ENCODE peak calls at places on chromosomes 16 and 17, in four cellular contexts. F, A, W and Q are unnamed samples.

GRCh38 chr17:7560172-7561027 is 1.3 kb upstream of the SENP3 start:
- DNase-seq in F (no peak), A (peak; percentile 82), W (peak; percentile 75), Q (no peak)

GRCh38 chr16:60642956-60643355 is 1393.3 kb downstream of the CDH8 start:
- DNase-seq in F (no peak), A (no peak), W (no peak), Q (no peak)

GRCh38 chr16:79609861-79610260 is 9.3 kb upstream of the MAF start:
- DNase-seq in F (no peak), A (no peak), W (no peak), Q (no peak)

GRCh38 chr17:82428546-82428945 is 10.2 kb upstream of the OGFOD3 start:
- DNase-seq in F (no peak), A (no peak), W (no peak), Q (no peak)

GRCh38 chr17:75679706-75680201 is 12.6 kb downstream of the SAP30BP start:
- DNase-seq in F (no peak), A (no peak), W (no peak), Q (no peak)

GRCh38 chr16:51553314-51553713 is 402.2 kb upstream of the SALL1 start:
- DNase-seq in F (no peak), A (no peak), W (no peak), Q (no peak)

GRCh38 chr16:81204794-81205680 is 33.5 kb upstream of the BCO1 start:
- DNase-seq in F (no peak), A (peak; percentile 9), W (peak; percentile 8), Q (peak; percentile 28)

GRCh38 chr17:73976676-73977521 is 226.6 kb upstream of the RPL38 start:
- DNase-seq in F (no peak), A (peak; percentile 76), W (no peak), Q (peak; percentile 90)

GRCh38 chr16:87310610-87311009 is 6.6 kb downstream of the C16orf95 start:
- DNase-seq in F (no peak), A (no peak), W (no peak), Q (no peak)

GRCh38 chr16:11399261-11399831 is 54.1 kb downstream of the RMI2 start:
- DNase-seq in F (no peak), A (no peak), W (no peak), Q (no peak)

GRCh38 chr17:21233581-21234337 is 19.5 kb downstream of the NATD1 start:
- DNase-seq in F (no peak), A (no peak), W (no peak), Q (no peak)

GRCh38 chr17:35283767-35284166 is 40.9 kb downstream of the SLFN5 start:
- DNase-seq in F (no peak), A (no peak), W (no peak), Q (no peak)

GRCh38 chr17:17236295-17237025 is 508 bp downstream of the FLCN start:
- DNase-seq in F (no peak), A (peak; percentile 15), W (no peak), Q (no peak)

GRCh38 chr16:86604436-86605220 is 26.3 kb downstream of the FOXL1 start:
- DNase-seq in F (no peak), A (no peak), W (peak; percentile 33), Q (no peak)

GRCh38 chr17:44546711-44547606 is 10.3 kb upstream of the FZD2 start:
- DNase-seq in F (no peak), A (no peak), W (no peak), Q (no peak)

GRCh38 chr17:44543905-44544523 is 13.3 kb upstream of the FZD2 start:
- DNase-seq in F (no peak), A (no peak), W (no peak), Q (no peak)

GRCh38 chr17:44540246-44541084 is 16.8 kb upstream of the FZD2 start:
- DNase-seq in F (no peak), A (no peak), W (no peak), Q (no peak)

GRCh38 chr17:44541884-44542581 is 15.3 kb upstream of the FZD2 start:
- DNase-seq in F (no peak), A (peak; percentile 77), W (no peak), Q (no peak)

DNA sequence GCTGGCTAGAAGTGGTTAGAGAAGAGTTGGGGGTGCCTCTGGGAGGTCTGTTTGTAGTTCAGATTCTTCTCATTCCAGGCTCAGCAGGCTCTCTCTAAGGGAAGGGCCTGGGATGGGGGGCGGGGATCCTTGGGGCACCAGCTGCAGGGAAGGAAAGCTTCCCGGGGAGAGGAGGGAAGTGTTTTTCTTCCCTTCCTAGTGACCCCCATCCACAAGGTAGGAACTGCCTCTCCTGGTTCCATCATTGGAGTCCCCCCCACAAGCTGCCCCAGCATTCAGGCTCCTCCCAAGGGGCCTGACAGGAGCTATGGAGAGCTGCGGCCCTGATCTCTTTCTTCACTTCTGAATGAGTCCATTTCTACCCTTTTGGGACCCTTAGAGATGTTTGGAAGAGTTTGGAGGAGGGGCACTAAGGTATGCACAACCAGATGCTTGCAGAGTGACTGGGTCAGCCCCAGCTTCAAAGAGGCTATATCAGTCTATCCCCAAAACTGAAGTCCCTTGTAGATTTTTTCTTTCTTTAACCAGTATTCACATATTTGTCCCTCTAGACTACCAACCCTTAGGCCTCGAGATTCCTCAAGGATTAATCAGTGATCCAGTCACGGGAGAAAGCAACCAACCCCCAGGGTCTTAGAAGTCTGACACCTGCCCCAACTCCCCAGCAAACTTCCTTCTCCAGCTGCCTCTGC is 13.9 kb upstream of the FZD2 start:
- DNase-seq in F (no peak), A (no peak), W (no peak), Q (no peak)
- H3K27me3 ChIP-seq in F (peaks cover 85% of the 10 kb centered on the region), A (no peaks in the 10 kb centered on the region), W (peaks cover 3% of the 10 kb centered on the region), Q (no peaks in the 10 kb centered on the region)

GRCh38 chr16:68564367-68564985 is 25.4 kb downstream of the ZFP90 start:
- DNase-seq in F (no peak), A (no peak), W (no peak), Q (no peak)
- H3K4me3 ChIP-seq in F (no peak overlapping the region), A (no peak overlapping the region), W (no peak overlapping the region), Q (no peak overlapping the region)

GRCh38 chr17:20156196-20157077 is 147.3 kb downstream of the SPECC1 start:
- DNase-seq in F (no peak), A (peak; percentile 39), W (peak; percentile 50), Q (no peak)
- H3K27me3 ChIP-seq in F (peaks cover 5% of the 10 kb centered on the region), A (no peaks in the 10 kb centered on the region), W (no peaks in the 10 kb centered on the region), Q (peaks cover 15% of the 10 kb centered on the region)

GRCh38 chr16:70715860-70716357 is 30.1 kb upstream of the MTSS2 start:
- DNase-seq in F (no peak), A (no peak), W (no peak), Q (no peak)

GRCh38 chr16:70717065-70717464 is 31.2 kb upstream of the MTSS2 start:
- DNase-seq in F (no peak), A (no peak), W (no peak), Q (no peak)

GRCh38 chr16:70714526-70715112 is 28.8 kb upstream of the MTSS2 start:
- DNase-seq in F (no peak), A (no peak), W (no peak), Q (no peak)

GRCh38 chr16:70713781-70714180 is 27.9 kb upstream of the MTSS2 start:
- DNase-seq in F (no peak), A (no peak), W (no peak), Q (peak; percentile 75)

GRCh38 chr16:70715113-70715711 is 29.4 kb upstream of the MTSS2 start:
- DNase-seq in F (no peak), A (peak; percentile 68), W (no peak), Q (peak; percentile 90)
- H3K4me3 ChIP-seq in F (peak overlapping the region; percentile 7), A (no peak overlapping the region), W (no peak overlapping the region), Q (peak overlapping the region; percentile 7)

DNA sequence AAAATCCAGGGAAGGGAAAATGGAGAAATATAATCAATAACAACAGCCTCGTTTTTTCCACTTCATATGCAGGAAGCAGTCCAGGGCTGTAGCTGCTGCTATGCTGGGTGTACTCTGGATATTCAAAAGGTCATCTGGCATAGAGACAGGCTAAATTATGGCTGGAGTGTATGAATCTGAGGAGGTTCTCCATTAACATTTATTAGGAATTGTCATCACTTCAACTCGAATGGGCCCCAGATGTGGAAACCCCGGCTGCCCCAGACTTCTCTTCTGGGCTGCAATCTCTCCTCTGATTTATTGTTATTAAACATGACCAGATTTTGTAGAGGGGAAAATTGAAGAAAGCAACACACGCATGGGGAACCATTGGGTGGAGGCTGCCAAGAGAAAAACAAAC is 33.5 kb upstream of the SKAP1 start:
- DNase-seq in F (no peak), A (no peak), W (no peak), Q (no peak)
- H3K27me3 ChIP-seq in F (peaks cover 86% of the 10 kb centered on the region), A (peaks cover 100% of the 10 kb centered on the region), W (no peaks in the 10 kb centered on the region), Q (peaks cover 77% of the 10 kb centered on the region)

DNA sequence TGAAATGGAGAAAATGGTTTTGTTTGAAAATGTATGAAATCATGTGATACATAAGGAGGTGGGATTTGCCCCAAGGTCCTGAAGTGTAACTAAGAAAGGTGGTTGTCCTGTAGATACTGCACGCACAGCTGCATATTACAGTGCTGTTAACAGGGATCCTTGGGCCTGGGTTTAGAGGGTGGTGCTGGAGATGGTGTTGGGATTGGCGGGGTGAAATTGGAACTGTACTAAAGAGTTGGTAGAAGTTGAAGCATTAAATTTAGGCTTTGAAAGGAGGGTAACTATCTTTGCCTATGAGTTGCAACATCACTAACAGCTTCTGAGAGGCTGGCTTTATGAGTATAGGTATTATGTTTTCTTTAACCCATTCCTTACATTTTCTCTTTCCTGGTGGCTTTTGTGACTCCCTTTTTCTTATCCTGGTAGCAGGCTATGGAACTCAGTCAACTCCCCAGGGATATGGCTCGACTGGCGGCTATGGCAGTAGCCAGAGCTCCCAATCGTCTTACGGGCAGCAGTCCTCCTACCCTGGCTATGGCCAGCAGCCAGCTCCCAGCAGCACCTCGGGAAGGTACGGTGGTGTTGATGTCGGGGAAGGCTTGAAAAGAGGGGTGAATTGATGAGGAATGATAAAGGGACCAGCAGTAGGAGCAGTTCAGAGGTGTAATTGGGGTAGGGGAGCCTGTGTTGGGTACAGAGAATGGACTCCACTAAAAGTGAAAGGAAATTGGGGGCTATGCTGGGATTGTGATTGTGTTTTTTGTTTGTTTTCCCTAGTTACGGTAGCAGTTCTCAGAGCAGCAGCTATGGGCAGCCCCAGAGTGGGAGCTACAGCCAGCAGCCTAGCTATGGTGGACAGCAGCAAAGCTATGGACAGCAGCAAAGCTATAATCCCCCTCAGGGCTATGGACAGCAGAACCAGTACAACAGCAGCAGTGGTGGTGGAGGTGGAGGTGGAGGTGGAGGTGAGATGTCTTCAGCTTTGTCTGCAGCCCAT is 3.8 kb downstream of the FUS start:
- DNase-seq in F (no peak), A (no peak), W (no peak), Q (peak; percentile 39)
- H3K4me3 ChIP-seq in F (no peak overlapping the region), A (no peak overlapping the region), W (no peak overlapping the region), Q (peak overlapping the region; percentile 97)

GRCh38 chr17:59769891-59770290 is 62.4 kb downstream of the VMP1 start:
- DNase-seq in F (no peak), A (no peak), W (no peak), Q (no peak)
- H3K27me3 ChIP-seq in F (no peaks in the 10 kb centered on the region), A (no peaks in the 10 kb centered on the region), W (no peaks in the 10 kb centered on the region), Q (no peaks in the 10 kb centered on the region)